ENCODE peak calls at places on chromosomes 4 and X, in four cellular contexts. One of them, this sample, is unnamed.

GRCh38 chr4:185833055-185833598 is 21.1 kb upstream of the SORBS2 start:
- DNase-seq in glutamatergic neuron: no peak
- DNase-seq in B cell: no peak
- DNase-seq in GM13977: no peak
- DNase-seq in this sample: no peak

GRCh38 chrX:16711219-16712115 is 1.0 kb downstream of the CTPS2 start:
- DNase-seq in glutamatergic neuron: no peak
- DNase-seq in GM13977: peak
- DNase-seq in B cell: no peak
- DNase-seq in this sample: no peak

GRCh38 chrX:100098660-100099375 is 311.3 kb downstream of the PCDH19 start:
- DNase-seq in B cell: no peak
- DNase-seq in glutamatergic neuron: no peak
- DNase-seq in GM13977: no peak
- DNase-seq in this sample: no peak

GRCh38 chr4:183471960-183472708 is 27.7 kb downstream of the CDKN2AIP start:
- DNase-seq in B cell: peak
- DNase-seq in glutamatergic neuron: peak
- DNase-seq in GM13977: peak
- DNase-seq in this sample: peak

GRCh38 chrX:124719060-124719459 is 372.7 kb downstream of the SH2D1A start:
- DNase-seq in GM13977: no peak
- DNase-seq in glutamatergic neuron: no peak
- DNase-seq in B cell: no peak
- DNase-seq in this sample: no peak

GRCh38 chr4:1232661-1233621 is 16.0 kb downstream of the CTBP1 start:
- DNase-seq in GM13977: no peak
- DNase-seq in glutamatergic neuron: no peak
- DNase-seq in B cell: no peak
- DNase-seq in this sample: no peak

GRCh38 chr4:8287606-8288280 is 18.2 kb downstream of the HTRA3 start:
- DNase-seq in B cell: no peak
- DNase-seq in glutamatergic neuron: peak
- DNase-seq in GM13977: no peak
- DNase-seq in this sample: no peak

GRCh38 chr4:14196141-14196540 is 568.6 kb upstream of the BOD1L1 start:
- DNase-seq in GM13977: no peak
- DNase-seq in B cell: no peak
- DNase-seq in glutamatergic neuron: no peak
- DNase-seq in this sample: peak

GRCh38 chr4:55445921-55446577 is 50.3 kb downstream of the TMEM165 start:
- DNase-seq in B cell: no peak
- DNase-seq in GM13977: no peak
- DNase-seq in glutamatergic neuron: no peak
- DNase-seq in this sample: no peak

GRCh38 chr4:384311-385010 is 46.8 kb downstream of the ZNF141 start:
- DNase-seq in B cell: no peak
- DNase-seq in GM13977: no peak
- DNase-seq in glutamatergic neuron: no peak
- DNase-seq in this sample: no peak

GRCh38 chr4:26248647-26249046 is 72.2 kb upstream of the RBPJ start:
- DNase-seq in B cell: no peak
- DNase-seq in GM13977: no peak
- DNase-seq in glutamatergic neuron: no peak
- DNase-seq in this sample: no peak

GRCh38 chr4:37305984-37306383 is 61.4 kb downstream of the NWD2 start:
- DNase-seq in B cell: no peak
- DNase-seq in glutamatergic neuron: no peak
- DNase-seq in GM13977: no peak
- DNase-seq in this sample: no peak

GRCh38 chr4:107896158-107896645 is 35.1 kb upstream of the CYP2U1 start:
- DNase-seq in GM13977: no peak
- DNase-seq in glutamatergic neuron: no peak
- DNase-seq in B cell: no peak
- DNase-seq in this sample: no peak

GRCh38 chrX:40054793-40055192 is 43.0 kb downstream of the BCOR start:
- DNase-seq in B cell: no peak
- DNase-seq in glutamatergic neuron: no peak
- DNase-seq in GM13977: no peak
- DNase-seq in this sample: no peak

GRCh38 chrX:22950278-22951266 is 49.2 kb upstream of the DDX53 start:
- DNase-seq in glutamatergic neuron: no peak
- DNase-seq in GM13977: no peak
- DNase-seq in B cell: no peak
- DNase-seq in this sample: no peak

GRCh38 chrX:48569958-48570357 is 4.3 kb upstream of the RBM3 start:
- DNase-seq in B cell: no peak
- DNase-seq in glutamatergic neuron: no peak
- DNase-seq in GM13977: peak
- DNase-seq in this sample: no peak

GRCh38 chr4:167196386-167196785 is 37.9 kb downstream of the SPOCK3 start:
- DNase-seq in GM13977: no peak
- DNase-seq in glutamatergic neuron: no peak
- DNase-seq in B cell: no peak
- DNase-seq in this sample: no peak

GRCh38 chrX:122625821-122626220 is 558.3 kb upstream of the GRIA3 start:
- DNase-seq in B cell: no peak
- DNase-seq in glutamatergic neuron: no peak
- DNase-seq in GM13977: no peak
- DNase-seq in this sample: no peak

GRCh38 chr4:94889961-94890360 is 132.2 kb downstream of the BMPR1B start:
- DNase-seq in GM13977: no peak
- DNase-seq in B cell: no peak
- DNase-seq in glutamatergic neuron: no peak
- DNase-seq in this sample: no peak

GRCh38 chr4:128770807-128771206 is 38.7 kb upstream of the JADE1 start:
- DNase-seq in glutamatergic neuron: no peak
- DNase-seq in GM13977: no peak
- DNase-seq in B cell: no peak
- DNase-seq in this sample: no peak

GRCh38 chr4:25536577-25537325 is 118.9 kb upstream of the SLC34A2 start:
- DNase-seq in glutamatergic neuron: no peak
- DNase-seq in B cell: no peak
- DNase-seq in GM13977: no peak
- DNase-seq in this sample: no peak

GRCh38 chr4:41234424-41234823 is 20.1 kb upstream of the APBB2 start:
- DNase-seq in B cell: no peak
- DNase-seq in GM13977: no peak
- DNase-seq in glutamatergic neuron: no peak
- DNase-seq in this sample: no peak

GRCh38 chr4:100823066-100823992 is 305.5 kb upstream of the EMCN start:
- DNase-seq in glutamatergic neuron: no peak
- DNase-seq in GM13977: peak
- DNase-seq in B cell: no peak
- DNase-seq in this sample: no peak

GRCh38 chr4:165204462-165204830 is 2.9 kb upstream of the KLHL2 start:
- DNase-seq in GM13977: no peak
- DNase-seq in B cell: no peak
- DNase-seq in glutamatergic neuron: no peak
- DNase-seq in this sample: no peak

GRCh38 chrX:40964633-40965586 is 120.3 kb upstream of the USP9X start:
- DNase-seq in glutamatergic neuron: no peak
- DNase-seq in GM13977: no peak
- DNase-seq in B cell: no peak
- DNase-seq in this sample: no peak

GRCh38 chr4:112817933-112818921 is 181.3 kb downstream of the LARP7 start:
- DNase-seq in B cell: peak
- DNase-seq in glutamatergic neuron: peak
- DNase-seq in GM13977: peak
- DNase-seq in this sample: no peak

GRCh38 chr4:137370206-137370633 is 162.1 kb downstream of the PCDH18 start:
- DNase-seq in GM13977: no peak
- DNase-seq in glutamatergic neuron: no peak
- DNase-seq in B cell: no peak
- DNase-seq in this sample: no peak

GRCh38 chr4:23819041-23819511 is 70.8 kb downstream of the PPARGC1A start:
- DNase-seq in B cell: no peak
- DNase-seq in GM13977: no peak
- DNase-seq in glutamatergic neuron: no peak
- DNase-seq in this sample: no peak

GRCh38 chr4:42344749-42345148 is 52.5 kb upstream of the SHISA3 start:
- DNase-seq in B cell: no peak
- DNase-seq in glutamatergic neuron: no peak
- DNase-seq in GM13977: no peak
- DNase-seq in this sample: no peak

GRCh38 chr4:186021461-186022167 is 47.3 kb upstream of the TLR3 start:
- DNase-seq in GM13977: peak
- DNase-seq in glutamatergic neuron: peak
- DNase-seq in B cell: no peak
- DNase-seq in this sample: no peak

GRCh38 chr4:14856076-14856926 is 146.0 kb upstream of the CPEB2 start:
- DNase-seq in B cell: no peak
- DNase-seq in glutamatergic neuron: no peak
- DNase-seq in GM13977: peak
- DNase-seq in this sample: no peak

GRCh38 chr4:150581611-150582010 is 340 bp upstream of the MAB21L2 start:
- DNase-seq in GM13977: no peak
- DNase-seq in B cell: no peak
- DNase-seq in glutamatergic neuron: peak
- DNase-seq in this sample: no peak

GRCh38 chrX:124097116-124097515 is 135.6 kb downstream of the STAG2 start:
- DNase-seq in glutamatergic neuron: no peak
- DNase-seq in B cell: no peak
- DNase-seq in GM13977: no peak
- DNase-seq in this sample: no peak

GRCh38 chr4:20666471-20666870 is 33.8 kb upstream of the PACRGL start:
- DNase-seq in B cell: no peak
- DNase-seq in GM13977: no peak
- DNase-seq in glutamatergic neuron: no peak
- DNase-seq in this sample: no peak

GRCh38 chr4:102518703-102519131 is 17.6 kb downstream of the NFKB1 start:
- DNase-seq in GM13977: no peak
- DNase-seq in glutamatergic neuron: no peak
- DNase-seq in B cell: no peak
- DNase-seq in this sample: no peak

GRCh38 chrX:15493118-15494082 is at the start of gene PIR:
- DNase-seq in B cell: no peak
- DNase-seq in glutamatergic neuron: peak
- DNase-seq in GM13977: peak
- DNase-seq in this sample: peak

DNA sequence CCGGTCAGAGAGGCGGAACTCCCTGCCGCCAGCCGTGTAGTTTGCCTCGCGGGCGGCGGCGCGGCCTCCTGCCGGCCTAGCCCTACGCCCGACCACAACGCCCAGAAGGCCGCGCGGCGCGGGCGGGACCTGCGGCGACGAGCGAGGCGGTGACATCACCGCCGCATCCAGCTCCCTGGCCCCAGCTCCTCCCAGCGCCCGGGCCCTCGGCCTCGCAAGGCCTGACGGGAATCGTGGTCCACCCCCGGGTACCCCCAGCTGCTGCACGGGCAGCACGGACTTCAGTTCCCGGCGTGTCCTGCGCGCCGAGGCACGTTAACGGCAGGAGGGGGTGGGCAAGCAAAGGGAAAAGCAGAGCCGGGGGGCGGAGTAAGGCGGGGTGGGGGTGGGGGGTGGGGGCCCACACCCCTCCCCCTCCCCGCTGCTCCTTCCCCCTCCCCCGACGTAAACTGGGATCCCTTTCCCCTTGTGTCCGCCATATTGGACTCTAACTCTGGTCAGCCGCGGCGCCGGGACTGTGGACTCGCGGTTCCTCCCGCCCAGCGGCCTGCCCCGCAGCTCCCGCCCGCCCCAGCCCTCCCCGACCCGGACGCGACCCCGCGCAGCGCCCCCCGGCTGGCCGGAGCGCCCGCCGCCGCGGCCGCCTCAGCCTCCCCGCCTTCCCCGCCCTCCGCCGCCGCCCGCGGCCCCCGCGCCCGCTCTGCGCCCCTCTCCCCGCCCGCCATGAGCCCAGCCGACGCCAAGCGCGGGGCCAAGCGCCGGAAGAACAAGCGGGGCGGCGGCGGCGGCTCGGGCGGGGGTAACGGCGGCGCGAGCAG is at the start of gene FAM193A:
- DNase-seq in glutamatergic neuron: peak
- DNase-seq in GM13977: peak
- DNase-seq in B cell: peak
- DNase-seq in this sample: peak
- TF ChIP-seq CTCF in glutamatergic neuron: no peak
- TF ChIP-seq CTCF in GM13977: no peak
- TF ChIP-seq CTCF in B cell: no peak
- TF ChIP-seq CTCF in this sample: no peak

DNA sequence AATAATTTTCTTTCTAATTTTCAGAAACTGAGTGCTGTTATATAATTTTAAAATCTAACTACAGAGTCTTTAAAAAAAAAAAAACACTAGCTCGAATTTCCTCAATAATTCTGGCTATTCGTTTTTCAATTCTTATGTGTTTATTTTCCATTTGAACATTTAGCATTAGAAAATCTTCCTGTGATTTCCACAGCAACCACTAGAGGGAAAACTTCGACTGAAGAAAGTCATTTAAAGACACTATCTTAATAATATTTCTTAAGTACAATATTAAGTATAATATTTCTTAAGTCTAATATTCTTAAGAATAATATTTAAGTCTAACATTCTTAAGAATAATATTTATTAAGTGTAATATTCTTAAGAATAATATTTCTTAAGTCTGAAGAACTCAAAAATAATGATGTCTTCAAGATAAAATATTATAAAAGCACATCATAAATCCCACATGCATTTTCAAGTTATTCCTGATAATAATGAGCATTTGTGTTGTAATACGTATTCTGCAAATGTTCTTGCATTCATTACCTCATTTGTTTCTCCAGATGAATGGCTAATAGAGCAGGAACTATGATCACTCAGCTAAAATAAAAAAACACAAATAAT is 118.4 kb upstream of the WDR17 start:
- DNase-seq in GM13977: no peak
- DNase-seq in B cell: no peak
- DNase-seq in glutamatergic neuron: no peak
- DNase-seq in this sample: no peak
- TF ChIP-seq CTCF in GM13977: peak
- TF ChIP-seq CTCF in B cell: peak
- TF ChIP-seq CTCF in glutamatergic neuron: peak
- TF ChIP-seq CTCF in this sample: peak

GRCh38 chr4:27668001-27668400 is 807.4 kb downstream of the STIM2 start:
- DNase-seq in GM13977: no peak
- DNase-seq in B cell: no peak
- DNase-seq in glutamatergic neuron: no peak
- DNase-seq in this sample: no peak

GRCh38 chr4:27662426-27662825 is 801.8 kb downstream of the STIM2 start:
- DNase-seq in glutamatergic neuron: no peak
- DNase-seq in GM13977: no peak
- DNase-seq in B cell: no peak
- DNase-seq in this sample: no peak

GRCh38 chr4:27666943-27667342 is 806.3 kb downstream of the STIM2 start:
- DNase-seq in B cell: no peak
- DNase-seq in glutamatergic neuron: no peak
- DNase-seq in GM13977: no peak
- DNase-seq in this sample: no peak
- TF ChIP-seq CTCF in B cell: no peak
- TF ChIP-seq CTCF in glutamatergic neuron: no peak
- TF ChIP-seq CTCF in GM13977: no peak
- TF ChIP-seq CTCF in this sample: no peak

GRCh38 chr4:86564795-86565194 is 29.3 kb upstream of the PTPN13 start:
- DNase-seq in glutamatergic neuron: peak
- DNase-seq in B cell: no peak
- DNase-seq in GM13977: peak
- DNase-seq in this sample: no peak
- TF ChIP-seq CTCF in glutamatergic neuron: no peak
- TF ChIP-seq CTCF in B cell: no peak
- TF ChIP-seq CTCF in GM13977: peak
- TF ChIP-seq CTCF in this sample: no peak